ENCODE peak calls at places on chromosomes 3 and 15, in six cellular contexts. M, Z, W, O, N and E are unnamed samples.

GRCh38 chr15:79948095-79948695 is 22.8 kb downstream of the BCL2A1 start:
- DNase-seq in O (no peak), N (no peak), W (no peak), M (no peak), Z (no peak), E (no peak)

GRCh38 chr15:91561371-91562100 is 292.0 kb upstream of the SLCO3A1 start:
- DNase-seq in N (peak; percentile 44), Z (no peak), M (peak; percentile 16), W (no peak), O (no peak), E (no peak)

GRCh38 chr15:31325432-31325975 is 1.1 kb upstream of the KLF13 start:
- DNase-seq in N (no peak), M (peak; percentile 66), W (no peak), O (no peak), Z (peak; percentile 32), E (no peak)

GRCh38 chr15:53256457-53256856 is 466.3 kb upstream of the ONECUT1 start:
- DNase-seq in O (no peak), Z (no peak), M (no peak), W (no peak), N (no peak), E (no peak)

GRCh38 chr15:51561271-51561670 is 61.3 kb downstream of the DMXL2 start:
- DNase-seq in Z (no peak), W (no peak), O (no peak), N (no peak), M (no peak), E (no peak)

GRCh38 chr3:38566215-38566528 is 70.0 kb downstream of the EXOG start:
- DNase-seq in W (peak; percentile 44), O (no peak), M (no peak), Z (no peak), N (no peak), E (no peak)

GRCh38 chr3:57810048-57810447 is 53.9 kb downstream of the SLMAP start:
- DNase-seq in N (no peak), W (no peak), M (no peak), O (no peak), Z (no peak), E (no peak)

GRCh38 chr3:152120606-152121291 is 148.0 kb upstream of the MBNL1 start:
- DNase-seq in M (no peak), W (no peak), N (no peak), O (no peak), Z (no peak), E (no peak)

GRCh38 chr15:70754862-70755261 is 8.5 kb downstream of the UACA start:
- DNase-seq in M (no peak), N (no peak), W (no peak), O (no peak), Z (no peak), E (peak; percentile 32)

GRCh38 chr15:32956006-32956405 is 238.2 kb downstream of the GREM1 start:
- DNase-seq in N (no peak), W (no peak), O (peak; percentile 33), M (peak; percentile 9), Z (peak; percentile 28), E (peak; percentile 56)

GRCh38 chr15:66169023-66169422 is 84.5 kb downstream of the MEGF11 start:
- DNase-seq in O (no peak), N (no peak), M (no peak), Z (no peak), W (no peak), E (no peak)

GRCh38 chr15:93093765-93094164 is 4.8 kb upstream of the RGMA start:
- DNase-seq in M (no peak), Z (no peak), N (no peak), W (no peak), O (no peak), E (no peak)

GRCh38 chr3:185063431-185063830 is 89.4 kb downstream of the C3orf70 start:
- DNase-seq in Z (no peak), W (no peak), M (no peak), O (no peak), N (no peak), E (no peak)

GRCh38 chr3:8481380-8481779 is 20.2 kb upstream of the LMCD1 start:
- DNase-seq in O (no peak), N (no peak), Z (no peak), W (no peak), M (no peak), E (no peak)

GRCh38 chr3:1693145-1693544 is 405.5 kb upstream of the CNTN4 start:
- DNase-seq in Z (no peak), O (no peak), M (no peak), W (no peak), N (no peak), E (no peak)

GRCh38 chr3:94272030-94272429 is 209.2 kb downstream of the NSUN3 start:
- DNase-seq in O (no peak), N (no peak), Z (no peak), W (no peak), M (no peak), E (no peak)

GRCh38 chr3:183369626-183370025 is 58.8 kb downstream of the MCF2L2 start:
- DNase-seq in M (no peak), W (no peak), N (no peak), O (no peak), Z (no peak), E (no peak)

GRCh38 chr3:129794319-129795201 is 99.0 kb downstream of the TMCC1 start:
- DNase-seq in Z (peak; percentile 16), M (peak; percentile 54), N (no peak), O (peak; percentile 88), W (peak; percentile 38), E (peak; percentile 81)

GRCh38 chr3:47685037-47685436 is 96.7 kb downstream of the SMARCC1 start:
- DNase-seq in N (no peak), O (no peak), M (no peak), Z (no peak), W (no peak), E (peak; percentile 53)

GRCh38 chr3:59862686-59863085 is 812.9 kb upstream of the CFAP20DC start:
- DNase-seq in O (no peak), W (no peak), M (no peak), N (no peak), Z (no peak), E (no peak)

GRCh38 chr3:128411574-128412064 is 55.1 kb downstream of the DNAJB8 start:
- DNase-seq in O (no peak), N (no peak), W (no peak), M (no peak), Z (no peak), E (no peak)

GRCh38 chr3:185254799-185255198 is 950 bp upstream of the EHHADH start:
- DNase-seq in N (no peak), M (no peak), W (no peak), O (no peak), Z (no peak), E (no peak)

GRCh38 chr3:65857327-65857726 is 181.4 kb downstream of the MAGI1 start:
- DNase-seq in W (no peak), O (no peak), M (no peak), Z (no peak), N (no peak), E (no peak)

GRCh38 chr3:101900316-101900715 is 51.0 kb downstream of the NFKBIZ start:
- DNase-seq in M (no peak), Z (no peak), W (no peak), N (no peak), O (no peak), E (no peak)

GRCh38 chr3:24773798-24774197 is 279.1 kb upstream of the THRB start:
- DNase-seq in M (peak; percentile 48), N (no peak), W (no peak), Z (peak; percentile 41), O (peak; percentile 46), E (peak; percentile 48)